ENCODE peak calls at places on chromosomes 13 and 19, in seven cellular contexts. Q is HCT116, N is H1, M is K562, V is GM12878, B is SK-N-SH, P is HepG2. T is an unnamed sample.

GRCh38 chr19:29326351-29326750 is 113.4 kb upstream of the UQCRFS1 start:
- DNase-seq in B (no peak), M (no peak), P (no peak), V (no peak), Q (no peak), N (no peak), T (no peak)

GRCh38 chr19:35860436-35860817 is 3.7 kb downstream of the KIRREL2 start:
- DNase-seq in P (no peak), B (no peak), N (peak), Q (no peak), M (no peak), V (no peak), T (no peak)

GRCh38 chr13:23433171-23434153 is at the start of gene SACS:
- DNase-seq in N (peak), P (no peak), Q (no peak), V (no peak), M (no peak), B (peak), T (peak)

GRCh38 chr19:42095814-42096230 is 19.9 kb downstream of the ZNF574 start:
- DNase-seq in B (no peak), M (peak), Q (no peak), N (peak), P (no peak), V (no peak), T (no peak)

GRCh38 chr19:38375748-38376147 is 1.4 kb downstream of the PSMD8 start:
- DNase-seq in N (no peak), B (no peak), Q (no peak), M (no peak), P (no peak), V (no peak), T (no peak)

GRCh38 chr19:23547816-23548430 is 139.1 kb downstream of the ZNF675 start:
- DNase-seq in Q (no peak), V (no peak), M (no peak), N (no peak), B (no peak), P (no peak), T (no peak)

GRCh38 chr13:86486582-86486981 is 687.4 kb upstream of the SLITRK6 start:
- DNase-seq in M (no peak), P (no peak), N (no peak), Q (no peak), B (no peak), V (no peak), T (no peak)

GRCh38 chr19:44905437-44906160 is at the start of gene APOE:
- DNase-seq in M (peak), Q (no peak), B (peak), V (no peak), N (peak), P (peak), T (no peak)

GRCh38 chr13:46633416-46633815 is 80.4 kb downstream of the LRCH1 start:
- DNase-seq in N (no peak), P (peak), Q (no peak), B (no peak), M (no peak), V (no peak), T (no peak)

GRCh38 chr19:3368441-3368795 is 2.0 kb downstream of the NFIC start:
- DNase-seq in Q (no peak), B (no peak), V (no peak), M (peak), P (no peak), N (no peak), T (no peak)

GRCh38 chr19:58558623-58559274 is 338 bp upstream of the UBE2M start:
- DNase-seq in B (peak), N (peak), M (peak), P (peak), V (peak), Q (peak), T (peak)

GRCh38 chr13:92804926-92805325 is 421.7 kb upstream of the GPC6 start:
- DNase-seq in B (no peak), N (no peak), Q (no peak), M (no peak), V (no peak), P (no peak), T (no peak)

GRCh38 chr19:48401277-48401676 is 7.8 kb downstream of the GRIN2D start:
- DNase-seq in Q (no peak), M (no peak), B (no peak), P (no peak), V (no peak), N (peak), T (no peak)

GRCh38 chr13:34863360-34864135 is 78.5 kb upstream of the NBEA start:
- DNase-seq in N (no peak), M (no peak), Q (peak), V (no peak), B (no peak), P (peak), T (no peak)

GRCh38 chr13:67128148-67128547 is 102.0 kb downstream of the PCDH9 start:
- DNase-seq in V (no peak), P (no peak), N (no peak), Q (no peak), M (no peak), B (no peak), T (no peak)

GRCh38 chr19:39645800-39646411 is 9.8 kb upstream of the LGALS16 start:
- DNase-seq in N (peak), M (peak), V (no peak), P (peak), Q (no peak), B (no peak), T (no peak)

GRCh38 chr13:91375119-91375729 is 23.2 kb upstream of the GPC5 start:
- DNase-seq in N (no peak), V (no peak), M (peak), P (no peak), Q (no peak), B (peak), T (no peak)

GRCh38 chr19:40528533-40529092 is 48.1 kb upstream of the SHKBP1 start:
- DNase-seq in P (no peak), Q (no peak), V (no peak), N (no peak), M (no peak), B (no peak), T (no peak)

GRCh38 chr19:42023121-42023942 is 29.3 kb upstream of the ATP1A3 start:
- DNase-seq in V (no peak), P (peak), B (peak), N (peak), M (peak), Q (peak), T (peak)

GRCh38 chr19:31332096-31332495 is 17.1 kb downstream of the TSHZ3 start:
- DNase-seq in V (no peak), N (no peak), Q (no peak), M (no peak), B (no peak), P (no peak), T (no peak)

GRCh38 chr13:89401209-89401810 is 1730.1 kb downstream of the SLITRK5 start:
- DNase-seq in N (no peak), B (no peak), M (no peak), Q (no peak), V (no peak), P (no peak), T (no peak)

GRCh38 chr19:4216832-4217231 is 12.5 kb upstream of the EBI3 start:
- DNase-seq in Q (no peak), V (no peak), M (no peak), N (no peak), P (no peak), B (no peak), T (no peak)

GRCh38 chr19:43306097-43306496 is 36.8 kb upstream of the PSG9 start:
- DNase-seq in M (no peak), Q (no peak), B (no peak), N (no peak), V (no peak), P (no peak), T (no peak)
- TF ChIP-seq YY1 in M (no peak), Q (no peak), B (no peak), N (no peak), V (no peak), P (no peak), T (no peak)

GRCh38 chr13:65112123-65113075 is 2117.7 kb downstream of the PCDH9 start:
- DNase-seq in Q (no peak), B (no peak), M (no peak), P (no peak), V (no peak), N (no peak), T (no peak)
- TF ChIP-seq YY1 in Q (no peak), B (no peak), M (no peak), P (no peak), V (no peak), N (no peak), T (no peak)

GRCh38 chr19:46373573-46374359 is 26.9 kb downstream of the PPP5C start:
- DNase-seq in V (no peak), N (peak), P (no peak), M (no peak), B (peak), Q (no peak), T (peak)
- TF ChIP-seq YY1 in V (no peak), N (no peak), P (no peak), M (no peak), B (no peak), Q (no peak), T (no peak)

DNA sequence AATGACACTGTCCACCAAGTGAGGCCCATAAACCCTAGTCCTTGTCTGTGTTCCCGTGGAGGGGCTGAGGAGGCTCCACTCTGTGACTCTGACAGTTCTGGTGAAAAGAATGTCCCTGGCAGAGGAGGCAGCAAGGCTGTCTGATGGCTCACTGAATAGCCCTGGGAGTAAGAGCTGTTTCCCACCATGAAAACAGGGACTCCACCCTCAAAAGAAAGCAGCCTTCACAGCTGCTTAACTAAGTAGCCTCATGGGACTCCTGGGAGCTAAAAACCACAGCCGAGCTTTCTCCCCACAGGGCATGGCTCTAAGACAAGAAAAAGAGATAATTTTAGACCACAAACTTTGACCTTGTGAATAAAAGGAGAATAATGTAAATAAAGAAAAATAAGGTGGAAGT is 135.1 kb upstream of the FRY start:
- DNase-seq in B (no peak), V (no peak), P (no peak), M (no peak), Q (no peak), N (no peak), T (no peak)
- TF ChIP-seq YY1 in B (no peak), V (no peak), P (no peak), M (no peak), Q (no peak), N (no peak), T (no peak)

GRCh38 chr19:55459950-55460657 is 1.3 kb downstream of the ISOC2 start:
- DNase-seq in Q (no peak), N (no peak), V (no peak), B (peak), P (peak), M (no peak), T (no peak)
- TF ChIP-seq YY1 in Q (no peak), N (no peak), V (no peak), B (no peak), P (no peak), M (no peak), T (no peak)

T was measured in NT2/D1.